ENCODE peak calls at places on chromosomes 3 and 15, in nine cellular contexts. O is fibroblast of the aortic adventitia, E is astrocyte of the spinal cord, B is GM13976, U is A549, I is right lobe of liver, H is heart left ventricle, D is neural crest cell, W is OCI-LY7. Y is an unnamed sample.

GRCh38 chr3:25097023-25097422 is 331.0 kb upstream of the RARB start:
- DNase-seq in O (no peak), E (no peak), B (no peak), U (no peak), I (no peak), H (no peak), D (no peak), W (peak), Y (no peak)

GRCh38 chr15:85403745-85404144 is 23.3 kb downstream of the AKAP13 start:
- DNase-seq in O (peak), E (peak), B (no peak), U (no peak), I (no peak), H (no peak), D (no peak), W (no peak), Y (no peak)

GRCh38 chr3:37308247-37308646 is 133.9 kb upstream of the LRRFIP2 start:
- DNase-seq in O (peak), E (peak), B (peak), U (peak), I (no peak), H (no peak), D (no peak), W (peak), Y (no peak)

GRCh38 chr3:114151091-114151490 is 27.8 kb downstream of the DRD3 start:
- DNase-seq in O (no peak), E (no peak), B (no peak), U (no peak), I (no peak), H (no peak), D (no peak), W (no peak), Y (no peak)

GRCh38 chr3:95438274-95438673 is 1375.4 kb downstream of the NSUN3 start:
- DNase-seq in O (no peak), E (no peak), B (no peak), U (no peak), I (no peak), H (no peak), D (no peak), W (no peak), Y (no peak)

GRCh38 chr3:171658801-171659200 is 151.5 kb downstream of the PLD1 start:
- DNase-seq in O (no peak), E (no peak), B (no peak), U (no peak), I (no peak), H (no peak), D (no peak), W (no peak), Y (no peak)

GRCh38 chr15:40454904-40455391 is 14.2 kb downstream of the BAHD1 start:
- DNase-seq in O (peak), E (peak), B (no peak), U (no peak), I (no peak), H (no peak), D (no peak), W (no peak), Y (no peak)

GRCh38 chr3:107884719-107885460 is 205.9 kb downstream of the CD47 start:
- DNase-seq in O (peak), E (peak), B (no peak), U (no peak), I (no peak), H (peak), D (no peak), W (no peak), Y (no peak)

GRCh38 chr3:142975316-142975995 is 12.0 kb upstream of the PAQR9 start:
- DNase-seq in O (no peak), E (no peak), B (no peak), U (no peak), I (no peak), H (no peak), D (no peak), W (no peak), Y (no peak)
- TF ChIP-seq CTCF in O (no peak), E (no peak), B (no peak), U (peak), I (no peak), H (no peak), D (no peak), W (peak), Y (no peak)

DNA sequence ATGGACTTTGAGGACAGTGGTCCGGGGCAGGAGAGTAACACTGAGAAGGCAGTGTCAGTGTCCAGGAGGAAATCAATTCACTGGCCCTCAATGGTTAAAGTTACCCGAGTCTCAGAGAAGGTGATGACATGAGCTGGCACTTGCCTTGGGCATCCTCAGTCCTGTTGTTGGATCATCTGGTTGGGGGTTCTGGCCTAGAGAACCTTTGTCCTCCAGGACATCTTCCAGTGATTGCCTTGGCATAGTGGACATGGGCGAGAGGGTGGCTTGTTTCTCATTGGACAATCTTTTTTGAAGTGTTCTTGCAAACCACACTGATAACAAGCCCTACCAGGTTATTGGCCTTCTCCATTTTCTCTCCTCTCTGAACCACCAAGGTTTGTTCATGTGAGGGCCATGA is 83.4 kb upstream of the TERB2 start:
- DNase-seq in O (no peak), E (no peak), B (no peak), U (no peak), I (no peak), H (no peak), D (no peak), W (no peak), Y (no peak)
- TF ChIP-seq CTCF in O (no peak), E (no peak), B (no peak), U (no peak), I (no peak), H (no peak), D (no peak), W (no peak), Y (no peak)

GRCh38 chr15:49832421-49832980 is 211.7 kb downstream of the DTWD1 start:
- DNase-seq in O (no peak), E (peak), B (no peak), U (no peak), I (peak), H (no peak), D (no peak), W (peak), Y (no peak)
- TF ChIP-seq CTCF in O (peak), E (peak), B (no peak), U (peak), I (peak), H (no peak), D (no peak), W (peak), Y (no peak)

GRCh38 chr15:70569139-70569717 is 194.1 kb downstream of the UACA start:
- DNase-seq in O (peak), E (peak), B (no peak), U (peak), I (no peak), H (peak), D (no peak), W (no peak), Y (no peak)
- TF ChIP-seq CTCF in O (peak), E (peak), B (peak), U (peak), I (peak), H (peak), D (peak), W (peak), Y (no peak)

GRCh38 chr3:112013784-112014143 is 15.0 kb downstream of the TAGLN3 start:
- DNase-seq in O (no peak), E (no peak), B (no peak), U (no peak), I (no peak), H (no peak), D (no peak), W (no peak), Y (no peak)
- TF ChIP-seq CTCF in O (no peak), E (no peak), B (no peak), U (no peak), I (no peak), H (no peak), D (no peak), W (peak), Y (peak)

GRCh38 chr15:69980311-69981059 is 117.2 kb downstream of the TLE3 start:
- DNase-seq in O (no peak), E (no peak), B (no peak), U (no peak), I (no peak), H (no peak), D (no peak), W (peak), Y (no peak)

GRCh38 chr15:69982037-69982436 is 115.7 kb downstream of the TLE3 start:
- DNase-seq in O (no peak), E (no peak), B (no peak), U (no peak), I (no peak), H (no peak), D (no peak), W (no peak), Y (no peak)

GRCh38 chr15:69978603-69979002 is 119.1 kb downstream of the TLE3 start:
- DNase-seq in O (no peak), E (no peak), B (no peak), U (no peak), I (no peak), H (no peak), D (no peak), W (no peak), Y (no peak)

GRCh38 chr15:69979783-69980182 is 117.9 kb downstream of the TLE3 start:
- DNase-seq in O (no peak), E (no peak), B (peak), U (no peak), I (no peak), H (no peak), D (no peak), W (peak), Y (no peak)

GRCh38 chr15:69979269-69979668 is 118.4 kb downstream of the TLE3 start:
- DNase-seq in O (no peak), E (no peak), B (peak), U (peak), I (no peak), H (no peak), D (no peak), W (peak), Y (no peak)
- TF ChIP-seq CTCF in O (no peak), E (no peak), B (peak), U (peak), I (peak), H (no peak), D (no peak), W (peak), Y (no peak)

GRCh38 chr3:52481819-52482521 is 13.2 kb upstream of the STAB1 start:
- DNase-seq in O (no peak), E (no peak), B (no peak), U (peak), I (no peak), H (no peak), D (peak), W (no peak), Y (peak)
- TF ChIP-seq CTCF in O (peak), E (peak), B (peak), U (no peak), I (peak), H (peak), D (peak), W (peak), Y (peak)

DNA sequence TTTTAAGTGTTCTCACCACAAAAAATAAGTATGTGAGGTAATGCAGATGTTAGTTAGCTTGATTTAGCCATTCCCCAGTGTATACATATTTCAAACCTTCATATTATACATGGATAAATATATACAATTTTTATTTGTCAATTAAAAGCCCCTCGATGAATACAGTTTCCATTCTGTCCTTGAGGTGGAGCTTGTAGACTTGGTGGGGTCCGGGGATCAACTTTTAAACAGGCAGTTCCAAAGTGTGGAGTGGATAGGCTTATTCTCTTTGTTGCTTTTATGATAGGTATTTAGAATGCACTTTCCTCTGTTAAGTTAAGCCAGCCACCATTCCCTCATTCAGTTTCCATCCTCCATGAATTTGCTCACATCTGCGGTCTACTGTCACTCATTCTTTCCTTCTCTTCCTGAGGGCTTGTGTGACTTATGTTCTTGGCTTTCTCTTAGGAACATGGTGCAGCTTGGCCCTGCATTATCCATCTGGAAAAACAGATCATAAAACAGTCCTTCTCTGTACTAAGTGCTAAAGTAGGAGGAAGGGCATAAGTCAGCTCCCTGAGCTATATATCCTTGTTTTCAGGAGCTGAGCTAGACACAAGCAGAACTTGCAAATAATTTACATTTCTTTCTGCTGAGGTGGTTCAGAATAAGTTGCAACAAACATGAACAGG is 149.1 kb downstream of the NFKBIZ start:
- DNase-seq in O (no peak), E (peak), B (no peak), U (no peak), I (no peak), H (no peak), D (no peak), W (peak), Y (no peak)
- TF ChIP-seq CTCF in O (no peak), E (no peak), B (no peak), U (peak), I (no peak), H (no peak), D (no peak), W (peak), Y (no peak)